ENCODE peak calls at places on chromosomes 3 and 15, in ten cellular contexts. E, U, Z, C, B, S, X, M, N and O are unnamed samples.

GRCh38 chr3:139642981-139643380 is 34.8 kb downstream of the NMNAT3 start:
- DNase-seq in E (no peak), U (peak; percentile 44), Z (no peak), C (no peak), B (no peak), S (no peak), X (no peak), M (no peak), N (peak; percentile 18), O (no peak)

GRCh38 chr15:91849749-91850161 is 3.8 kb upstream of the SLCO3A1 start:
- DNase-seq in E (no peak), U (peak; percentile 57), Z (peak; percentile 43), C (no peak), B (no peak), S (no peak), X (peak; percentile 73), M (peak; percentile 79), N (no peak), O (no peak)

GRCh38 chr3:196666001-196666867 is 26.7 kb downstream of the NRROS start:
- DNase-seq in E (no peak), U (peak; percentile 99), Z (no peak), C (no peak), B (no peak), S (no peak), X (peak; percentile 82), M (peak; percentile 95), N (no peak), O (peak; percentile 76)

GRCh38 chr3:42148982-42149432 is 57.9 kb downstream of the TRAK1 start:
- DNase-seq in E (peak; percentile 79), U (no peak), Z (no peak), C (no peak), B (peak; percentile 83), S (peak; percentile 39), X (peak; percentile 83), M (peak; percentile 90), N (no peak), O (no peak)

GRCh38 chr3:12993022-12993622 is 80.1 kb downstream of the IQSEC1 start:
- DNase-seq in E (no peak), U (no peak), Z (no peak), C (no peak), B (peak; percentile 72), S (peak; percentile 42), X (peak; percentile 35), M (no peak), N (no peak), O (no peak)

GRCh38 chr15:50979041-50979440 is 70.6 kb downstream of the AP4E1 start:
- DNase-seq in E (no peak), U (no peak), Z (no peak), C (no peak), B (no peak), S (no peak), X (peak; percentile 43), M (peak; percentile 30), N (no peak), O (no peak)

GRCh38 chr3:129723558-129724324 is 117.3 kb upstream of the PLXND1 start:
- DNase-seq in E (peak; percentile 81), U (peak; percentile 89), Z (no peak), C (no peak), B (peak; percentile 65), S (peak; percentile 35), X (peak; percentile 93), M (peak; percentile 94), N (no peak), O (peak; percentile 43)

GRCh38 chr3:114558271-114558670 is 264.4 kb downstream of the TIGIT start:
- DNase-seq in E (no peak), U (peak; percentile 44), Z (no peak), C (no peak), B (no peak), S (no peak), X (peak; percentile 71), M (peak; percentile 23), N (no peak), O (no peak)

GRCh38 chr3:161430307-161430706 is 59.0 kb upstream of the SPTSSB start:
- DNase-seq in E (no peak), U (no peak), Z (no peak), C (no peak), B (no peak), S (no peak), X (no peak), M (no peak), N (no peak), O (no peak)

GRCh38 chr3:72081456-72081855 is 296.5 kb upstream of the PROK2 start:
- DNase-seq in E (no peak), U (no peak), Z (no peak), C (no peak), B (no peak), S (no peak), X (no peak), M (no peak), N (no peak), O (no peak)

GRCh38 chr3:137039570-137039969 is 81.8 kb downstream of the IL20RB start:
- DNase-seq in E (no peak), U (peak; percentile 8), Z (no peak), C (no peak), B (no peak), S (no peak), X (peak; percentile 35), M (peak; percentile 15), N (no peak), O (peak; percentile 10)

GRCh38 chr3:64150527-64151238 is 74.6 kb downstream of the PRICKLE2 start:
- DNase-seq in E (peak; percentile 87), U (no peak), Z (no peak), C (no peak), B (peak; percentile 88), S (peak; percentile 86), X (peak; percentile 84), M (peak; percentile 80), N (no peak), O (no peak)

GRCh38 chr3:94336076-94336741 is 273.3 kb downstream of the NSUN3 start:
- DNase-seq in E (no peak), U (peak; percentile 40), Z (peak; percentile 13), C (no peak), B (no peak), S (no peak), X (peak; percentile 32), M (peak; percentile 57), N (peak; percentile 1), O (peak; percentile 16)

GRCh38 chr3:139601191-139601961 is 61.8 kb upstream of the RBP1 start:
- DNase-seq in E (no peak), U (peak; percentile 91), Z (no peak), C (no peak), B (no peak), S (no peak), X (peak; percentile 17), M (no peak), N (no peak), O (peak; percentile 85)

DNA sequence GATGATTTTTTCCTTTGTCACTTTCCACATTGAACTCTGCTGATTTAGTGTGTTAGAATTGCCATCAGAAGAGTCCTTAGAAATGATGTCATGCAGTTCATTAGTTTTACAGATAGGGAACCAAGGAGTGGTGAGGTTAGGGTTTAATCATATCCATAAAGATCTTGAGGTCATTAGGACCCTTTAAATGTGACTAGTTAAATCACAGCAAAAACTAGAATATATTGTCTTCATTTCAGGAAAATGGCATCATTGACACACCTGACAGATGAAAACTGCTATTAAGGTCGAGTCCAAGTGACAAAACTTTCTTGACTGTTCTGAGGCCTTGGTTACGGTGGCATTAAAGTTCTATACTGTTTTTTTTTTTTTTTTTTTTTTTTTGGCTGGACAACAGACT is 50.5 kb downstream of the MBNL1 start:
- DNase-seq in E (no peak), U (no peak), Z (no peak), C (no peak), B (no peak), S (no peak), X (no peak), M (no peak), N (no peak), O (no peak)
- H3K27ac ChIP-seq in E (peak overlapping the region; percentile 75), U (no peak overlapping the region), Z (no peak overlapping the region), C (no peak overlapping the region), B (peak overlapping the region; percentile 15), S (no peak overlapping the region), X (peak overlapping the region; percentile 82), M (no peak overlapping the region), N (peak overlapping the region; percentile 3), O (no peak overlapping the region)

GRCh38 chr15:71425388-71425787 is 310.1 kb downstream of the THSD4 start:
- DNase-seq in E (no peak), U (no peak), Z (no peak), C (no peak), B (no peak), S (no peak), X (no peak), M (no peak), N (no peak), O (no peak)

GRCh38 chr15:71426792-71427191 is 311.5 kb downstream of the THSD4 start:
- DNase-seq in E (no peak), U (no peak), Z (no peak), C (no peak), B (no peak), S (no peak), X (no peak), M (no peak), N (no peak), O (no peak)

GRCh38 chr15:71424765-71425164 is 309.5 kb downstream of the THSD4 start:
- DNase-seq in E (no peak), U (no peak), Z (no peak), C (no peak), B (no peak), S (no peak), X (no peak), M (no peak), N (no peak), O (no peak)

DNA sequence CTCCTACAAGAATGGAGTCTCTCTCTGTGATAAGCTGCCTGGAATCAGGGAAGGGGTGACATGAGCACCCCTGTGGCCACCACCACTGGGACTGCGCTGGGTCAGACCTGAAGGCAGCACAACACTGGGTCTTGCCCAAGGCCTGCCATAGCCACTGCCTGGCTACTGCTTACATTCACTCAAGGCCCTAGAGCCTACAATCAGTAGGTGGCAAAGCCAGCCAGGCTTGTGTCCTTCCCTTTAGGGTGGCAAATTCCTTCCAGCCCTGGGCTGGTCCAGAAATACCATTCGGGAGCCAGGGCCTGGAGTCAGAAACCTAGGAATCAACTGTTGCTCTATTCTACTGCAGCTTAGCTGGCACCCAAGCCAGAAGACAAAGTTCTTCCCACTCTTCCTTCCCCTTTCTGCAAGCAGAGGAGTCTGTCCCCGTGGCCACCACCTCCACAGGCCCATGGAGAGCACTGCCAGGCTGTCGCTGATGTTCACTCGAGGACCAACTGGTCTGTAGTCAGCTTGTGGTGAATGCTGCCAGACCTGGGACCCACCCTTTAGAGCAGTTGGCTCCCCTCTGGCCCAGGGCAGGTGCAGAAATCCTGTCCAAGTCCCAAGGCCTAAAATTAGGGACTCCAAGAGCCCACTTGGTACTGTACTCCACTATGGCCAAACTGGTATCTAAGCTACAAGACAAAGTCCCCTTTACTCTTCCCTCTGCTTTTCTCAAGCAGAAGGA is 307.4 kb downstream of the THSD4 start:
- DNase-seq in E (no peak), U (no peak), Z (no peak), C (no peak), B (peak; percentile 33), S (no peak), X (no peak), M (no peak), N (no peak), O (no peak)
- H3K27ac ChIP-seq in E (no peak overlapping the region), U (no peak overlapping the region), Z (no peak overlapping the region), C (no peak overlapping the region), B (peak overlapping the region; percentile 50), S (no peak overlapping the region), X (no peak overlapping the region), M (no peak overlapping the region), N (no peak overlapping the region), O (no peak overlapping the region)

GRCh38 chr3:128379768-128380167 is 86.9 kb downstream of the DNAJB8 start:
- DNase-seq in E (no peak), U (no peak), Z (no peak), C (no peak), B (no peak), S (no peak), X (peak; percentile 12), M (no peak), N (no peak), O (no peak)
- H3K27ac ChIP-seq in E (no peak overlapping the region), U (no peak overlapping the region), Z (no peak overlapping the region), C (no peak overlapping the region), B (no peak overlapping the region), S (no peak overlapping the region), X (no peak overlapping the region), M (no peak overlapping the region), N (no peak overlapping the region), O (no peak overlapping the region)

GRCh38 chr3:52029053-52029452 is 27.3 kb downstream of the DUSP7 start:
- DNase-seq in E (no peak), U (no peak), Z (no peak), C (no peak), B (no peak), S (no peak), X (no peak), M (no peak), N (no peak), O (no peak)
- H3K27ac ChIP-seq in E (no peak overlapping the region), U (no peak overlapping the region), Z (no peak overlapping the region), C (no peak overlapping the region), B (peak overlapping the region; percentile 59), S (no peak overlapping the region), X (no peak overlapping the region), M (peak overlapping the region; percentile 50), N (no peak overlapping the region), O (no peak overlapping the region)